ENCODE peak calls at places on chromosomes 13 and 19, in seven cellular contexts. One of them, this sample, is unnamed.
A peak's percentile ranks its signal among the peaks of the same experiment; 100 is the strongest.

GRCh38 chr13:78325585-78325984 is 277.8 kb downstream of the POU4F1 start:
- DNase-seq in AG10803: no peak
- DNase-seq in AG04449: no peak
- DNase-seq in tibial artery: no peak
- DNase-seq in CD8-positive, alpha-beta T cell: no peak
- DNase-seq in thoracic aorta: no peak
- DNase-seq in BJ: no peak
- DNase-seq in this sample: no peak

GRCh38 chr13:106617561-106617960 is 49.6 kb upstream of the ARGLU1 start:
- DNase-seq in AG10803: peak; percentile 12
- DNase-seq in AG04449: no peak
- DNase-seq in tibial artery: no peak
- DNase-seq in CD8-positive, alpha-beta T cell: no peak
- DNase-seq in thoracic aorta: no peak
- DNase-seq in BJ: no peak
- DNase-seq in this sample: no peak

GRCh38 chr13:20188649-20189553 is 3.8 kb downstream of the GJB2 start:
- DNase-seq in AG10803: no peak
- DNase-seq in AG04449: no peak
- DNase-seq in tibial artery: no peak
- DNase-seq in CD8-positive, alpha-beta T cell: no peak
- DNase-seq in thoracic aorta: no peak
- DNase-seq in BJ: no peak
- DNase-seq in this sample: no peak

GRCh38 chr19:982567-983170 is 1.5 kb upstream of the WDR18 start:
- DNase-seq in AG10803: peak; percentile 39
- DNase-seq in AG04449: no peak
- DNase-seq in tibial artery: peak; percentile 79
- DNase-seq in CD8-positive, alpha-beta T cell: peak; percentile 65
- DNase-seq in thoracic aorta: no peak
- DNase-seq in BJ: no peak
- DNase-seq in this sample: no peak

GRCh38 chr13:114115796-114116195 is 16.6 kb downstream of the RASA3 start:
- DNase-seq in AG10803: no peak
- DNase-seq in AG04449: no peak
- DNase-seq in tibial artery: peak; percentile 48
- DNase-seq in CD8-positive, alpha-beta T cell: no peak
- DNase-seq in thoracic aorta: no peak
- DNase-seq in BJ: no peak
- DNase-seq in this sample: no peak

GRCh38 chr13:51589793-51590192 is 5.5 kb downstream of the WDFY2 start:
- DNase-seq in AG10803: no peak
- DNase-seq in AG04449: no peak
- DNase-seq in tibial artery: no peak
- DNase-seq in CD8-positive, alpha-beta T cell: no peak
- DNase-seq in thoracic aorta: no peak
- DNase-seq in BJ: no peak
- DNase-seq in this sample: no peak

GRCh38 chr19:6047741-6048231 is 62.5 kb downstream of the RFX2 start:
- DNase-seq in AG10803: peak; percentile 47
- DNase-seq in AG04449: no peak
- DNase-seq in tibial artery: peak; percentile 59
- DNase-seq in CD8-positive, alpha-beta T cell: no peak
- DNase-seq in thoracic aorta: no peak
- DNase-seq in BJ: no peak
- DNase-seq in this sample: no peak

GRCh38 chr13:110518571-110518970 is 43.0 kb downstream of the RAB20 start:
- DNase-seq in AG10803: no peak
- DNase-seq in AG04449: no peak
- DNase-seq in tibial artery: peak; percentile 71
- DNase-seq in CD8-positive, alpha-beta T cell: no peak
- DNase-seq in thoracic aorta: no peak
- DNase-seq in BJ: no peak
- DNase-seq in this sample: no peak

GRCh38 chr13:33277946-33278345 is 7.6 kb downstream of the STARD13 start:
- DNase-seq in AG10803: peak; percentile 87
- DNase-seq in AG04449: peak; percentile 50
- DNase-seq in tibial artery: no peak
- DNase-seq in CD8-positive, alpha-beta T cell: no peak
- DNase-seq in thoracic aorta: no peak
- DNase-seq in BJ: no peak
- DNase-seq in this sample: peak; percentile 81

GRCh38 chr13:27822873-27823311 is 30.6 kb downstream of the GSX1 start:
- DNase-seq in AG10803: no peak
- DNase-seq in AG04449: no peak
- DNase-seq in tibial artery: no peak
- DNase-seq in CD8-positive, alpha-beta T cell: no peak
- DNase-seq in thoracic aorta: no peak
- DNase-seq in BJ: no peak
- DNase-seq in this sample: no peak

GRCh38 chr19:51821921-51822716 is 27.2 kb downstream of the FPR3 start:
- DNase-seq in AG10803: peak; percentile 53
- DNase-seq in AG04449: no peak
- DNase-seq in tibial artery: no peak
- DNase-seq in CD8-positive, alpha-beta T cell: no peak
- DNase-seq in thoracic aorta: no peak
- DNase-seq in BJ: no peak
- DNase-seq in this sample: no peak

GRCh38 chr19:732325-733069 is 18.4 kb upstream of the MISP start:
- DNase-seq in AG10803: no peak
- DNase-seq in AG04449: no peak
- DNase-seq in tibial artery: no peak
- DNase-seq in CD8-positive, alpha-beta T cell: no peak
- DNase-seq in thoracic aorta: no peak
- DNase-seq in BJ: no peak
- DNase-seq in this sample: no peak

GRCh38 chr13:100063333-100063732 is 25.6 kb upstream of the PCCA start:
- DNase-seq in AG10803: peak; percentile 15
- DNase-seq in AG04449: no peak
- DNase-seq in tibial artery: no peak
- DNase-seq in CD8-positive, alpha-beta T cell: no peak
- DNase-seq in thoracic aorta: no peak
- DNase-seq in BJ: no peak
- DNase-seq in this sample: peak; percentile 65

GRCh38 chr19:4660181-4660791 is 9.9 kb downstream of the MYDGF start:
- DNase-seq in AG10803: no peak
- DNase-seq in AG04449: no peak
- DNase-seq in tibial artery: no peak
- DNase-seq in CD8-positive, alpha-beta T cell: no peak
- DNase-seq in thoracic aorta: no peak
- DNase-seq in BJ: no peak
- DNase-seq in this sample: no peak

GRCh38 chr13:42660367-42660965 is 86.5 kb downstream of the TNFSF11 start:
- DNase-seq in AG10803: peak; percentile 12
- DNase-seq in AG04449: no peak
- DNase-seq in tibial artery: no peak
- DNase-seq in CD8-positive, alpha-beta T cell: no peak
- DNase-seq in thoracic aorta: no peak
- DNase-seq in BJ: no peak
- DNase-seq in this sample: no peak

GRCh38 chr13:74444877-74445479 is 310.8 kb upstream of the KLF12 start:
- DNase-seq in AG10803: peak; percentile 4
- DNase-seq in AG04449: no peak
- DNase-seq in tibial artery: no peak
- DNase-seq in CD8-positive, alpha-beta T cell: no peak
- DNase-seq in thoracic aorta: no peak
- DNase-seq in BJ: no peak
- DNase-seq in this sample: no peak

GRCh38 chr13:105616313-105617075 is 919.0 kb downstream of the EFNB2 start:
- DNase-seq in AG10803: no peak
- DNase-seq in AG04449: no peak
- DNase-seq in tibial artery: no peak
- DNase-seq in CD8-positive, alpha-beta T cell: no peak
- DNase-seq in thoracic aorta: no peak
- DNase-seq in BJ: no peak
- DNase-seq in this sample: no peak

GRCh38 chr13:51096131-51096530 is 14.9 kb downstream of the C13orf42 start:
- DNase-seq in AG10803: no peak
- DNase-seq in AG04449: no peak
- DNase-seq in tibial artery: no peak
- DNase-seq in CD8-positive, alpha-beta T cell: no peak
- DNase-seq in thoracic aorta: no peak
- DNase-seq in BJ: no peak
- DNase-seq in this sample: no peak

DNA sequence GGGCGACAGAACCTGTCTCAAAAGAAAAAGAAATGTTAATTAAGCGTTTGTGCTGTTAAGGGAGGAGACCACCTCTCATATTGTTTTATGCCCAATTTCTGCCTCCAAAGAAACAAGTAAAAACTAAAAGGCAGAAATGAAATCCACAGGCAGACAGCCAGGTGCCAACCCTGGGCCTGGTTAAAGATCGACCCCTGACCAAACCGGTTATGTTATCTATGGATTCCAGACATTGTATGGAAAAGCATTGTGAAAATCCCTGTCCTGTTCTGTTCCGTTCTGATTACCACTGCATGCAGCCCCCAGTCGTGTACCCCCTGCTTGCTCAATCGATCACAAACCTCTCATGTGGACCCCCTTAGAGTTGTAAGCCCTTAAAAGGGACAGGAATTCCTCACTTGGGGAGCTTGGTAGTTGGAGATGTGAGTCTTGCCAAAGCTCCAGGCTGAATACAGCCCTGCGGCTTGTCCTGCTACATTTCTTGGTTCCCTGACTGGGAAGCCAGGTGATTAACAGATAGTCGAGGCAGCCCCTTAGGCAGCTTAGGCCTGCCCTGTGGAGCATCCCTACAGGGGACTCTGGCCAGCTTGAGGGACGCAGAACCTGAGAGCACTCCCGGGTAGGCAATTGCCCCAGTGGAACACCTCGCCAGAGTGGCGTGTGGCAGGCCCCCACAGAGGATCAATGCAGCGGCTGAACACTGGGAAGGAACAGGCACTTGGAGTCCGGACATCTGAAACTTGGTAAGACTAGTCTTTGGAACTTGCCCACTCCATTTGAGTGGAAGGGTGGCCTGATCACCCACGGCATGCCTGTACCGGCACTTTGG is 748 bp upstream of the ZNF552 start:
- DNase-seq in AG10803: no peak
- DNase-seq in AG04449: no peak
- DNase-seq in tibial artery: no peak
- DNase-seq in CD8-positive, alpha-beta T cell: no peak
- DNase-seq in thoracic aorta: no peak
- DNase-seq in BJ: no peak
- DNase-seq in this sample: no peak
- H3K4me3 ChIP-seq in AG10803: peak overlapping the region; percentile 93
- H3K4me3 ChIP-seq in AG04449: peak overlapping the region; percentile 86
- H3K4me3 ChIP-seq in tibial artery: peak overlapping the region; percentile 82
- H3K4me3 ChIP-seq in CD8-positive, alpha-beta T cell: peak overlapping the region; percentile 91
- H3K4me3 ChIP-seq in thoracic aorta: peak overlapping the region; percentile 88
- H3K4me3 ChIP-seq in BJ: no peak overlapping the region
- H3K4me3 ChIP-seq in this sample: peak overlapping the region; percentile 81

DNA sequence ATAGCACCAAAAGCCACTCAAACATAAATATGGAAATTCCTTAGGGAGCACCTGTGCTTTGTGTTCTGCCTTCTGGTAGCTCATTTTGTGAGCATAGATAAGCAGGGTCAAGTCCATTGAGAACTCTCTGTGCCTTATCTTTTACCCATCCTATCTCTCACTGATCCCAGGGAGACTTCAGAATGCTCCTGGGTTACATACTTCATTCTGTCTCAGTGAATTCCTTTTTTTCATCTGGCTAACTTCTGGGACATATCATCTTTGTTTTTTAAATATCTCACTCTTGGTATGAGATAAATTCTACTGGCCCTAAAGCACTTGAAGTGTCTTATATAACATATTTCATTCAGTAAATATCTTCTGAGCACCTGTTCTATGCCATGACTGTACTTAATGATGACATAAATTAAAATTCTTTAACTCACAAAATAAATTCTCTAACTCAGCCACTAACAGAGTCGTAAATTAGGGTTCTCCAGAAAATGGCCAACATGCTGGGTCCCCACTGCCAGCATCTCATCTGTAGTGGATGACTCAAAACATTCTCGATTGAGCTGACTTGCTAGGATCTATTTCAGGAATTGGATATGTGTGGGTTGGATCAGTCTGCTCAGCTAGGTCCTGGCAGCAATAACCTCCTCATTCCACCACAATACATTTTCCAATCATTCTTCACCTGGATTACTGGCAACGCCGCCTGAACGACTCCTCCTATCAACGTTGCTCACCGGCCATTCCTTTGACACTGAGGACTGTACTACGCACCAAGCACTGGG is 170.2 kb downstream of the FOXO1 start:
- DNase-seq in AG10803: no peak
- DNase-seq in AG04449: no peak
- DNase-seq in tibial artery: no peak
- DNase-seq in CD8-positive, alpha-beta T cell: no peak
- DNase-seq in thoracic aorta: no peak
- DNase-seq in BJ: no peak
- DNase-seq in this sample: no peak
- H3K4me3 ChIP-seq in AG10803: no peak overlapping the region
- H3K4me3 ChIP-seq in AG04449: no peak overlapping the region
- H3K4me3 ChIP-seq in tibial artery: no peak overlapping the region
- H3K4me3 ChIP-seq in CD8-positive, alpha-beta T cell: no peak overlapping the region
- H3K4me3 ChIP-seq in thoracic aorta: no peak overlapping the region
- H3K4me3 ChIP-seq in BJ: no peak overlapping the region
- H3K4me3 ChIP-seq in this sample: no peak overlapping the region

GRCh38 chr19:47882890-47883289 is 3.2 kb downstream of the SULT2A1 start:
- DNase-seq in AG10803: no peak
- DNase-seq in AG04449: no peak
- DNase-seq in tibial artery: no peak
- DNase-seq in CD8-positive, alpha-beta T cell: no peak
- DNase-seq in thoracic aorta: no peak
- DNase-seq in BJ: no peak
- DNase-seq in this sample: no peak
- H3K4me3 ChIP-seq in AG10803: no peak overlapping the region
- H3K4me3 ChIP-seq in AG04449: no peak overlapping the region
- H3K4me3 ChIP-seq in tibial artery: no peak overlapping the region
- H3K4me3 ChIP-seq in CD8-positive, alpha-beta T cell: no peak overlapping the region
- H3K4me3 ChIP-seq in thoracic aorta: no peak overlapping the region
- H3K4me3 ChIP-seq in BJ: no peak overlapping the region
- H3K4me3 ChIP-seq in this sample: no peak overlapping the region

DNA sequence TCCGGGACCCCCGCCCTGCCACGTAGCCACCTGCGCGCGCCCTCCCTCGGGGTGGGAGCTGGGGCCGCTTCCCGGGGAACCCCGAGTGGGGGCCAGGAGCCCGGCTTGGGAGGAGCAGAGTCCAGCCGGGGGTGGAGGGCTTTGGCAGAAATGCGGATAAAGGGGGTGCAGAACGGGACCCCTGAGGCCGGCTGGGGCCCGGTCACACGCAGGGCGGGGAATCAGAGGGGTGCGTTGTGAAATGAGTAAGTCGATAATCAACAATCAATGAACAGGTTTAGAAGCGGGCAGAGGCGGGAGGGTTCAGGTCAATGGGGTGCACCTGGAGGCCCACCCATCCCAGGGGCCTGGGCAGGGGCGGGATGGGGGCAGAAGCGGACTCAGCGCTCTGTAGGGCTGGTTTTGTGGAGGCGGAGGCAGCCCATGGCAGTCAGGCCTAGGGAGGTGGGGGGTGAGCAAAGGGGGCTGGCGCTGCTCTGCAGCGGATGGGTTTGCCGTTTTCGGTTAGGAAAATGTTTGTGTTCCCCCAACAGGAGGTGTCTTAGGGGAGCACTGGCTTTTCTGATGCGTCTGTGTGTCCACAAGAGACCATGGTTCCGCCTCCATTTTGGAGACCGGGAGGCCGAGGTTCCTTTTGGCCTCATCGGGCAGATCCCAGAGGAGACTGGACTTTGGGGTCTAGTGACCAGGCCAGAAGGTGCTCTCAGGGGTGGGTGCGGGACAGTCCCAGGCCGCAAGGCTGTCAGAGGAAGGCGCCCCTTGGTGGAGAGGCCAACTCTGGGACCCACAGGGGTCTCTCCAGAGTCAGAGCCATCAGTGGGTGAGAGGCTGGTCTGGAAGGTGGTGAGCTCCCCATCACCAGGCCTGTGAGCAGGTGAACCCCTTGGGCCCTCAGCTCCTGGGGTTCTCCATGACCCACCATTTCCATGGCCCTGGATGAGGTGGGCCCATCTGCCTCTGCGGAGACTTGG is 683 bp upstream of the DIRAS1 start:
- DNase-seq in AG10803: no peak
- DNase-seq in AG04449: no peak
- DNase-seq in tibial artery: no peak
- DNase-seq in CD8-positive, alpha-beta T cell: no peak
- DNase-seq in thoracic aorta: no peak
- DNase-seq in BJ: no peak
- DNase-seq in this sample: no peak
- H3K4me3 ChIP-seq in AG10803: peak overlapping the region; percentile 59
- H3K4me3 ChIP-seq in AG04449: peak overlapping the region; percentile 51
- H3K4me3 ChIP-seq in tibial artery: no peak overlapping the region
- H3K4me3 ChIP-seq in CD8-positive, alpha-beta T cell: no peak overlapping the region
- H3K4me3 ChIP-seq in thoracic aorta: peak overlapping the region; percentile 56
- H3K4me3 ChIP-seq in BJ: peak overlapping the region; percentile 64
- H3K4me3 ChIP-seq in this sample: peak overlapping the region; percentile 50